ENCODE peak calls at places on chromosomes 13 and 19, in six cellular contexts. O is IMR-90, A is HCT116, F is SK-N-SH, X is neuronal stem cell, I is fibroblast of lung. B is an unnamed sample.

GRCh38 chr19:14085309-14085995 is at the start of gene C19orf67:
- DNase-seq in O (no peak), I (no peak), F (no peak), A (no peak), X (no peak), B (no peak)

GRCh38 chr13:33087091-33087490 is 70.9 kb downstream of the KL start:
- DNase-seq in X (no peak), O (no peak), I (peak), F (no peak), A (no peak), B (no peak)

GRCh38 chr13:65597839-65598818 is 1632.0 kb downstream of the PCDH9 start:
- DNase-seq in A (no peak), I (peak), F (no peak), O (peak), X (no peak), B (no peak)

GRCh38 chr13:100399455-100399854 is 189.1 kb downstream of the GGACT start:
- DNase-seq in I (no peak), F (no peak), O (no peak), A (no peak), X (no peak), B (no peak)

GRCh38 chr13:74061939-74062595 is 72.1 kb downstream of the KLF12 start:
- DNase-seq in I (peak), F (peak), A (no peak), O (peak), X (no peak), B (no peak)

GRCh38 chr19:45473366-45474190 is 5.8 kb downstream of the FOSB start:
- DNase-seq in F (no peak), X (no peak), O (no peak), A (no peak), I (no peak), B (no peak)

GRCh38 chr13:76293346-76293745 is 592.9 kb downstream of the KCTD12 start:
- DNase-seq in I (peak), X (no peak), A (no peak), F (no peak), O (peak), B (peak)

GRCh38 chr19:40466219-40467006 is at the start of gene SPTBN4:
- DNase-seq in A (no peak), F (no peak), O (no peak), X (no peak), I (no peak), B (no peak)

GRCh38 chr13:74132768-74133656 is 1.2 kb downstream of the KLF12 start:
- DNase-seq in O (peak), A (no peak), X (peak), F (peak), I (peak), B (no peak)

GRCh38 chr13:46341112-46341711 is 45.8 kb downstream of the RUBCNL start:
- DNase-seq in O (peak), F (no peak), I (peak), A (no peak), X (no peak), B (no peak)

GRCh38 chr19:35006342-35006998 is 6.3 kb downstream of the GRAMD1A start:
- DNase-seq in X (no peak), F (no peak), A (no peak), O (peak), I (peak), B (peak)

GRCh38 chr19:16384688-16385087 is 60.1 kb downstream of the KLF2 start:
- DNase-seq in F (no peak), A (no peak), O (no peak), I (no peak), X (no peak), B (no peak)

GRCh38 chr13:54934121-54934520 is 1905.5 kb downstream of the OLFM4 start:
- DNase-seq in X (no peak), I (no peak), O (no peak), A (no peak), F (no peak), B (no peak)

GRCh38 chr13:110812111-110812868 is 98.8 kb downstream of the ING1 start:
- DNase-seq in A (no peak), F (no peak), X (no peak), O (no peak), I (peak), B (no peak)

GRCh38 chr13:77892491-77892890 is 26.1 kb downstream of the EDNRB start:
- DNase-seq in X (no peak), I (no peak), F (no peak), O (no peak), A (no peak), B (no peak)

GRCh38 chr19:29682236-29682895 is 17.1 kb downstream of the PLEKHF1 start:
- DNase-seq in X (no peak), A (no peak), F (no peak), O (no peak), I (no peak), B (no peak)

GRCh38 chr13:76809369-76809768 is 76.8 kb downstream of the KCTD12 start:
- DNase-seq in X (no peak), A (no peak), I (no peak), F (no peak), O (no peak), B (no peak)

GRCh38 chr19:55304980-55305379 is 20.2 kb downstream of the TMEM150B start:
- DNase-seq in F (no peak), A (no peak), I (no peak), X (no peak), O (no peak), B (no peak)

GRCh38 chr13:59601993-59602392 is 561.7 kb downstream of the DIAPH3 start:
- DNase-seq in X (no peak), I (no peak), F (no peak), O (no peak), A (no peak), B (no peak)

GRCh38 chr13:20676213-20676612 is 27.3 kb upstream of the IL17D start:
- DNase-seq in X (no peak), A (no peak), F (no peak), I (no peak), O (no peak), B (no peak)

GRCh38 chr13:111856571-111856970 is 210.4 kb upstream of the SOX1 start:
- DNase-seq in O (no peak), A (no peak), X (no peak), I (no peak), F (no peak), B (no peak)
- H2AFZ ChIP-seq in O (no peak), A (no peak), X (no peak), I (no peak), F (no peak), B (no peak)

DNA sequence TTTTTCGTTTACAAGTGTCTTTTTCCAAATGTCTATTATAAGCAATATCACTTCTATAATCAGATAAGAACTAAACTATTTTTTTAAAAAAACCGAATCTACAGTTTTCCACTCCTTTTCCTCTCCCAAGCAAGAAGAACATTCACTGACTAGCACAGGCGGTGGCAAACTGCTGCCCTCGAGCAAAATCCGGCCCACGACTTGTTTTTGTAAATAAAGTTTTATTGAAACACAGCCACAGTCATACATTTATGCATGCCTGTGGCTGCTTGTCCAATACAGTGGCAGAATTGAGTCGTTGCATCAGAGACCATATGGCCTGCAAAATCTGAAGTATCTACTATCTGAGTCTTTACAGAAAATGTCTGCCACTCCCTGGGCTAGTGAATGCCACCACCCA is 27.4 kb downstream of the INSR start:
- DNase-seq in A (no peak), F (no peak), X (no peak), O (no peak), I (no peak), B (no peak)
- H3K27ac ChIP-seq in A (no peak), F (no peak), X (no peak), O (no peak), I (no peak), B (no peak)

DNA sequence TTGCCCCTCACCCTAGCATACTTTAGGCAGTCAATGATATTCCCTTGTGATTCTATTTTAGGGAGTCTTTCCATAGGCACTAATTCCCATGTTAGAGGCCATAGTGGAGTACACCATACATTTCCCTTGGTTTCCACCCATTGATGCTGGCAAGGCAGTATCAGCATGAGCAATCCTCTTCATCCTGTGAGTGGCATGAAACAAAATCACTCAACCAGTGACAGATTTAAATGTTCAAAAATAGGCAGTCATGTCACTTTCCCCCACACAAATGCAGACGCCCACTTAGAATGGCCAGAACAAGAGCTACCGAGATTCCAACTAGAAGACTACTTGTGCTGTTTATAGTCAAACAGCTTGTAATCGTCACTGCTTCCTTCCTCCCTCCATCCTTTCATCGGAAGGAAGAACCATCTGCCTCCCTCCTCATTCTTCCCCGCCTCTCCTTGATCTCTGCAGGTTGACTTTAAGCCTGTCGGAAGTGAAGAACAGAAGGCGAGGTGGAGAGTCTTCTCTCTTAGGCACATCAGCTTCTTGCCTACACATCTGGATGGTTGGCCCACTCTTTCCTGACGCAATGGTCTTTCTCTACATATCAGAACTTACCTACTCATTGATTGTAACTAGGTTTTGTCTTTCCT is 22.5 kb downstream of the RASL11A start:
- DNase-seq in F (no peak), X (no peak), A (no peak), I (no peak), O (no peak), B (no peak)
- H2AFZ ChIP-seq in F (no peak), X (no peak), A (no peak), I (no peak), O (no peak), B (no peak)

DNA sequence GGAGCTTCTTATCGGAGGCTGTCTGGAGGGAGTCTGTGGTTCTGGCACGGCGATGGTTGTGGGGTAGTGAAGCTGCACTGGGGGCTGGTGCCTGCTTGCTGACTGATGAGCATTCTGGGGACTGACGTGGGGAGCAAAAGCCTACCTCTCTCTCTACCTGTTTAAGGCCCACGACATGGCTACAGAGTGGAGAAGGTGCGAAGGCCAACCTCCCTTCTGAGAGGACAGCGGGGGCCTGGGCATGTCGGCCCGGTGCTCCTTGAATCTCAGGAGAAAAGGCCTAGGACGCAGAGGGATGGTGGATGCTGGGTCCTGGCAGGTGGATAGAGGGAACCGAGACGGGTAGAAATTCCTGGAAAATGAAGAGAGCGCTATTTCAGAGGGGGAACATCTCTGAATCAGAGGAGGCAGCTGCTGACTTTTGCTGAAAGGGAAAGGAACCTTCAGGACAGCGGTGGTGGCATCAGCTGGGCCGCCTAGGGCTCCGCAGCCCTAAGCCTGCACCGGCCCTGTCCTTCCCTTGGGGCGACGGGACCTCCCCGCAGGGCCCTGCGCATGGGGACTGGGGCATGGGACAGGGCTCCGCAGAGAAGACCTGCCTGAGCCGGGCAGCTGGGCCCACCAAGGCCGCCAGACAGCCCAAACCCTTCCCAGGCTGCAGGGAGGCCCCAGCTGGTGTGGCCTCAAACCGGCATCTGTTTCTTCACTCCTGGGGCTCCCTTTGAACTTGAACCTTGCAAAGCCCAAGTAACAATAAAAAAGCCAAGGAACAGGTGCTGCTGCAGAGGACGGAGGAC is 35.0 kb upstream of the MEDAG start:
- DNase-seq in I (no peak), X (no peak), F (no peak), A (no peak), O (no peak), B (no peak)
- H3K27ac ChIP-seq in I (peak), X (no peak), F (peak), A (no peak), O (peak), B (no peak)

B was measured in PC-9.